ENCODE peak calls at places on chromosomes 11 and 22, in seven cellular contexts. V is IMR-90, T is SK-N-SH, F is A549, I is K562, A is HepG2, Y is GM12878. Q is an unnamed sample.

GRCh38 chr22:25749420-25750169 is 7.6 kb downstream of the MYO18B start:
- DNase-seq in V (no peak), T (no peak), F (no peak), I (peak; percentile 74), A (no peak), Y (peak; percentile 35), Q (no peak)

GRCh38 chr11:40877256-40877655 is 582.2 kb downstream of the LRRC4C start:
- DNase-seq in V (no peak), T (no peak), F (no peak), I (no peak), A (peak; percentile 1), Y (no peak), Q (no peak)

GRCh38 chr11:94543695-94544581 is at the start of gene FUT4:
- DNase-seq in V (peak; percentile 74), T (peak; percentile 91), F (peak; percentile 66), I (peak; percentile 88), A (peak; percentile 24), Y (no peak), Q (peak; percentile 51)

GRCh38 chr11:7089328-7090251 is 792 bp downstream of the RBMXL2 start:
- DNase-seq in V (no peak), T (peak; percentile 11), F (no peak), I (no peak), A (no peak), Y (no peak), Q (no peak)

GRCh38 chr11:33802414-33802950 is 28.2 kb upstream of the FBXO3 start:
- DNase-seq in V (peak; percentile 88), T (peak; percentile 72), F (peak; percentile 70), I (peak; percentile 30), A (peak; percentile 37), Y (no peak), Q (peak; percentile 83)

GRCh38 chr11:96328395-96329010 is 14.5 kb downstream of the MAML2 start:
- DNase-seq in V (peak; percentile 59), T (no peak), F (no peak), I (peak; percentile 81), A (no peak), Y (no peak), Q (no peak)

GRCh38 chr22:36769541-36769940 is 6.4 kb downstream of the IFT27 start:
- DNase-seq in V (no peak), T (no peak), F (no peak), I (no peak), A (no peak), Y (no peak), Q (no peak)

GRCh38 chr11:116792869-116793475 is 1.3 kb upstream of the APOA5 start:
- DNase-seq in V (peak; percentile 73), T (no peak), F (no peak), I (no peak), A (no peak), Y (no peak), Q (no peak)

GRCh38 chr11:74004694-74005615 is 3.9 kb downstream of the UCP3 start:
- DNase-seq in V (no peak), T (no peak), F (no peak), I (peak; percentile 50), A (no peak), Y (no peak), Q (no peak)

GRCh38 chr11:87463486-87464102 is 425.9 kb downstream of the TMEM135 start:
- DNase-seq in V (peak; percentile 36), T (peak; percentile 5), F (peak; percentile 24), I (peak; percentile 39), A (peak; percentile 38), Y (no peak), Q (no peak)

GRCh38 chr11:87459351-87459750 is 421.6 kb downstream of the TMEM135 start:
- DNase-seq in V (no peak), T (no peak), F (no peak), I (no peak), A (no peak), Y (no peak), Q (no peak)

GRCh38 chr11:87462171-87462570 is 424.4 kb downstream of the TMEM135 start:
- DNase-seq in V (no peak), T (no peak), F (no peak), I (no peak), A (no peak), Y (no peak), Q (no peak)

GRCh38 chr11:87460269-87460668 is 422.5 kb downstream of the TMEM135 start:
- DNase-seq in V (no peak), T (no peak), F (no peak), I (no peak), A (no peak), Y (no peak), Q (no peak)

DNA sequence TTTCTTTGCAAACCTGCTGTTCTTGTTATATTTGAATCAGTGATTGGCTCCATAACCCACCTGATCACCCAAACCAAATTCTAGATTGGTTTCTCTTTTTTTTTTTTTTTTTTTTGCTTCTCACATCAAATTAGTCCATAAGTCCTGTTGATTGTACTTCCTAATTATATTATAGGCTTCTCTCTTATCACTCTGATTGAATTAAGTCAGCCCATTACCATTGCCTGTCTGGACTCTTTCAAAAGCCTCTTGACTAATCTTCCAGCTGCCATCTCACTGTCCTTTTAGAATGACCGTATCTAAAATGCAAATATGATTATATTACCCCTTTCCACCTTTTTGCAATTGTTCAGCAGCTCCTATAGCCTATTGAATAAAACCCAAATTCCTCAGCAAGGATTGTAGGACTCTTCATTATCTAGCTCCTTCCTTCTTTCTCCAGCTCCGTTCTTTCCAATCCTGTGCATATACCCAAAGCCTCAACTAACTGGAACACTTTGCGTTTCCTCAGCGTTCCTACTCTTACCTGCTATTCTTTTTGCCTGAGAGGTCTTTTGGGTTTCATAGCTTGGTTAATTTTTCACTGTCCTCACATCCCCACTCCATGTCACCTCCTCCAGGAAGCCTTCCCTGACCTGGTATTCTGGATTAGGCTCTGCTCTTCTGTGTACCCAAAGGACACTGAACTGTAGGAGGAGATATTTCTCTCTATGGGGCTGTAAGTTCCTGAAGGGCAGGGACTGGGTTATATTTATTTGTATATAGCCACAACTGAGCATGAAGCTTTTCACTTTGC is 423.3 kb downstream of the TMEM135 start:
- DNase-seq in V (no peak), T (peak; percentile 6), F (no peak), I (no peak), A (no peak), Y (no peak), Q (no peak)
- TF ChIP-seq RFX5 in V (no peak), T (no peak), F (no peak), I (no peak), A (no peak), Y (no peak), Q (no peak)

GRCh38 chr11:125454047-125454446 is 42.0 kb downstream of the FEZ1 start:
- DNase-seq in V (no peak), T (no peak), F (no peak), I (peak; percentile 88), A (no peak), Y (no peak), Q (peak; percentile 31)

GRCh38 chr11:125452125-125452470 is 44.0 kb downstream of the FEZ1 start:
- DNase-seq in V (no peak), T (no peak), F (no peak), I (no peak), A (no peak), Y (no peak), Q (peak; percentile 45)

GRCh38 chr11:125449586-125449985 is 46.5 kb downstream of the FEZ1 start:
- DNase-seq in V (no peak), T (no peak), F (no peak), I (no peak), A (no peak), Y (no peak), Q (no peak)

GRCh38 chr11:125448136-125448535 is 47.9 kb downstream of the FEZ1 start:
- DNase-seq in V (peak; percentile 75), T (no peak), F (no peak), I (no peak), A (no peak), Y (no peak), Q (no peak)

GRCh38 chr11:125451400-125452124 is 44.5 kb downstream of the FEZ1 start:
- DNase-seq in V (peak; percentile 25), T (peak; percentile 80), F (no peak), I (peak; percentile 63), A (no peak), Y (no peak), Q (no peak)
- H3K4me3 ChIP-seq in V (no peak overlapping the region), T (no peak overlapping the region), F (no peak overlapping the region), I (no peak overlapping the region), A (no peak overlapping the region), Y (no peak overlapping the region), Q (no peak overlapping the region)

GRCh38 chr11:355581-356458 is 13.5 kb upstream of the B4GALNT4 start:
- DNase-seq in V (peak; percentile 94), T (peak; percentile 90), F (peak; percentile 84), I (peak; percentile 90), A (peak; percentile 90), Y (peak; percentile 49), Q (peak; percentile 90)
- TF ChIP-seq RFX5 in V (no peak), T (no peak), F (no peak), I (no peak), A (no peak), Y (no peak), Q (no peak)

GRCh38 chr11:61693897-61694840 is 14.0 kb downstream of the DAGLA start:
- DNase-seq in V (no peak), T (no peak), F (no peak), I (no peak), A (peak; percentile 72), Y (no peak), Q (no peak)

GRCh38 chr11:61690706-61691377 is 10.7 kb downstream of the DAGLA start:
- DNase-seq in V (no peak), T (no peak), F (no peak), I (no peak), A (no peak), Y (no peak), Q (no peak)

GRCh38 chr11:61688368-61689163 is 8.4 kb downstream of the DAGLA start:
- DNase-seq in V (no peak), T (no peak), F (no peak), I (no peak), A (no peak), Y (no peak), Q (no peak)

GRCh38 chr11:61689164-61689496 is 8.9 kb downstream of the DAGLA start:
- DNase-seq in V (no peak), T (no peak), F (no peak), I (no peak), A (no peak), Y (no peak), Q (no peak)

GRCh38 chr11:61691378-61692156 is 11.4 kb downstream of the DAGLA start:
- DNase-seq in V (no peak), T (no peak), F (no peak), I (no peak), A (no peak), Y (no peak), Q (no peak)
- H3K4me3 ChIP-seq in V (no peak overlapping the region), T (no peak overlapping the region), F (no peak overlapping the region), I (no peak overlapping the region), A (no peak overlapping the region), Y (no peak overlapping the region), Q (no peak overlapping the region)

GRCh38 chr11:120290945-120291344 is 34.2 kb upstream of the TLCD5 start:
- DNase-seq in V (no peak), T (no peak), F (no peak), I (no peak), A (no peak), Y (no peak), Q (no peak)
- TF ChIP-seq RFX5 in V (no peak), T (no peak), F (no peak), I (no peak), A (no peak), Y (no peak), Q (no peak)

Q was measured in H1.